ENCODE peak calls at places on chromosome 16, in four cellular contexts. F is AG20443; H is activated T-cell treated with anti-CD3 and anti-CD28 coated beads, Interleukin-2, amount 50 U/mL, for 4 hours; D is activated naive CD4-positive, alpha-beta T cell treated with anti-CD3 and anti-CD28 coated beads for 36 hours. A is an unnamed sample.

GRCh38 chr16:86072328-86073102 is 173.6 kb downstream of the IRF8 start:
- DNase-seq in H (no peak), F (peak; percentile 86), D (peak; percentile 73), A (no peak)

GRCh38 chr16:49617710-49618330 is 238.1 kb downstream of the ZNF423 start:
- DNase-seq in H (no peak), D (no peak), F (no peak), A (no peak)

GRCh38 chr16:23410176-23410575 is 42.8 kb downstream of the COG7 start:
- DNase-seq in D (no peak), H (no peak), F (peak; percentile 14), A (no peak)

GRCh38 chr16:9401173-9401572 is 309.7 kb downstream of the HAPSTR1 start:
- DNase-seq in H (no peak), D (no peak), F (no peak), A (no peak)

GRCh38 chr16:72932050-72932449 is 115.9 kb downstream of the ZFHX3 start:
- DNase-seq in F (no peak), D (no peak), H (no peak), A (no peak)

GRCh38 chr16:23434380-23434779 is 18.6 kb downstream of the COG7 start:
- DNase-seq in H (no peak), D (peak; percentile 27), F (peak; percentile 64), A (peak; percentile 62)

GRCh38 chr16:83058376-83058775 is 431.6 kb downstream of the CDH13 start:
- DNase-seq in F (no peak), D (no peak), H (no peak), A (no peak)

GRCh38 chr16:22081050-22081449 is 11.3 kb upstream of the VWA3A start:
- DNase-seq in H (no peak), F (no peak), D (no peak), A (no peak)

GRCh38 chr16:3810198-3810664 is 70.3 kb downstream of the CREBBP start:
- DNase-seq in H (no peak), D (peak; percentile 62), F (no peak), A (no peak)

GRCh38 chr16:48098472-48098871 is 57.3 kb downstream of the ABCC12 start:
- DNase-seq in H (no peak), D (no peak), F (no peak), A (no peak)

GRCh38 chr16:87924041-87924851 is 12.1 kb downstream of the CA5A start:
- DNase-seq in F (no peak), D (no peak), H (no peak), A (no peak)

GRCh38 chr16:24918641-24919040 is 72.9 kb downstream of the SLC5A11 start:
- DNase-seq in H (no peak), F (no peak), D (no peak), A (no peak)

GRCh38 chr16:48834576-48834975 is 224.6 kb upstream of the N4BP1 start:
- DNase-seq in D (no peak), H (no peak), F (no peak), A (no peak)

GRCh38 chr16:89038221-89038721 is 55.4 kb upstream of the ACSF3 start:
- DNase-seq in H (no peak), F (no peak), D (no peak), A (no peak)

GRCh38 chr16:48538746-48539484 is 71.1 kb downstream of the N4BP1 start:
- DNase-seq in D (no peak), F (no peak), H (no peak), A (no peak)

GRCh38 chr16:66409156-66409555 is 17.9 kb upstream of the BEAN1 start:
- DNase-seq in D (no peak), F (no peak), H (no peak), A (no peak)

GRCh38 chr16:89502319-89502843 is 5.8 kb upstream of the SPG7 start:
- DNase-seq in H (no peak), D (no peak), F (no peak), A (no peak)

GRCh38 chr16:57612494-57612893 is 15.9 kb upstream of the ADGRG1 start:
- DNase-seq in F (no peak), D (no peak), H (no peak), A (no peak)

GRCh38 chr16:64278196-64278595 is 843.7 kb downstream of the CDH11 start:
- DNase-seq in H (no peak), D (no peak), F (no peak), A (no peak)

GRCh38 chr16:89108412-89108811 is 14.8 kb downstream of the ACSF3 start:
- DNase-seq in H (no peak), D (no peak), F (no peak), A (no peak)

GRCh38 chr16:31718998-31719397 is 154.6 kb upstream of the ZNF267 start:
- DNase-seq in D (no peak), F (no peak), H (no peak), A (no peak)

GRCh38 chr16:57115504-57116182 is 23.3 kb downstream of the CPNE2 start:
- DNase-seq in F (no peak), D (no peak), H (no peak), A (no peak)

GRCh38 chr16:2365895-2366294 is 25.4 kb upstream of the ABCA3 start:
- DNase-seq in D (no peak), H (no peak), F (peak; percentile 80), A (no peak)

GRCh38 chr16:66924527-66925321 is 611 bp downstream of the RRAD start:
- DNase-seq in H (peak; percentile 15), F (peak; percentile 83), D (peak; percentile 42), A (peak; percentile 14)

A was measured in stimulated activated naive CD4-positive, alpha-beta T cell.